ENCODE peak calls at places on chromosomes 13 and 19, in five cellular contexts. A is heart left ventricle, K is aorta, B is AG04450, R is thoracic aorta. D is an unnamed sample. For H3K27me3, the result is how much of the 10 kb centered on the place peaks cover.

GRCh38 chr13:32092471-32092870 is 60.9 kb downstream of the FRY start:
- DNase-seq in A (no peak), B (no peak), K (no peak), R (no peak), D (no peak)

GRCh38 chr13:39410089-39410901 is 192.7 kb downstream of the LHFPL6 start:
- DNase-seq in A (no peak), R (no peak), B (no peak), K (no peak), D (no peak)

GRCh38 chr13:33140161-33140560 is 123.9 kb downstream of the KL start:
- DNase-seq in K (no peak), A (no peak), B (no peak), R (no peak), D (no peak)

GRCh38 chr13:113901642-113902041 is 37.8 kb upstream of the GAS6 start:
- DNase-seq in K (no peak), A (no peak), R (no peak), B (no peak), D (no peak)

GRCh38 chr13:39306639-39307589 is 268.7 kb downstream of the NHLRC3 start:
- DNase-seq in A (no peak), B (no peak), K (no peak), R (no peak), D (no peak)

GRCh38 chr19:55620410-55620809 is 4.0 kb downstream of the ZNF784 start:
- DNase-seq in K (peak), B (no peak), R (no peak), A (no peak), D (no peak)

GRCh38 chr19:44772969-44773368 is 4.7 kb upstream of the CBLC start:
- DNase-seq in B (no peak), K (no peak), A (no peak), R (no peak), D (no peak)

GRCh38 chr19:36876993-36877938 is 26.6 kb downstream of the ZNF345 start:
- DNase-seq in A (no peak), R (no peak), K (no peak), B (no peak), D (no peak)

GRCh38 chr19:38061294-38061693 is 154.3 kb downstream of the SIPA1L3 start:
- DNase-seq in B (peak), K (no peak), R (no peak), A (no peak), D (no peak)

GRCh38 chr13:61695147-61695546 is 279.5 kb upstream of the PCDH20 start:
- DNase-seq in B (no peak), K (no peak), A (no peak), R (no peak), D (no peak)

GRCh38 chr19:53102186-53102585 is 1.0 kb downstream of the ZNF160 start:
- DNase-seq in R (no peak), K (no peak), B (no peak), A (no peak), D (no peak)

GRCh38 chr19:1119475-1120217 is 15.9 kb downstream of the GPX4 start:
- DNase-seq in B (no peak), K (no peak), R (no peak), A (no peak), D (no peak)

GRCh38 chr19:47406711-47407416 is 12.5 kb downstream of the MEIS3 start:
- DNase-seq in R (no peak), A (no peak), B (no peak), K (no peak), D (no peak)

GRCh38 chr13:114339779-114340534 is 25.7 kb downstream of the CHAMP1 start:
- DNase-seq in R (no peak), B (no peak), A (no peak), K (no peak), D (peak)

DNA sequence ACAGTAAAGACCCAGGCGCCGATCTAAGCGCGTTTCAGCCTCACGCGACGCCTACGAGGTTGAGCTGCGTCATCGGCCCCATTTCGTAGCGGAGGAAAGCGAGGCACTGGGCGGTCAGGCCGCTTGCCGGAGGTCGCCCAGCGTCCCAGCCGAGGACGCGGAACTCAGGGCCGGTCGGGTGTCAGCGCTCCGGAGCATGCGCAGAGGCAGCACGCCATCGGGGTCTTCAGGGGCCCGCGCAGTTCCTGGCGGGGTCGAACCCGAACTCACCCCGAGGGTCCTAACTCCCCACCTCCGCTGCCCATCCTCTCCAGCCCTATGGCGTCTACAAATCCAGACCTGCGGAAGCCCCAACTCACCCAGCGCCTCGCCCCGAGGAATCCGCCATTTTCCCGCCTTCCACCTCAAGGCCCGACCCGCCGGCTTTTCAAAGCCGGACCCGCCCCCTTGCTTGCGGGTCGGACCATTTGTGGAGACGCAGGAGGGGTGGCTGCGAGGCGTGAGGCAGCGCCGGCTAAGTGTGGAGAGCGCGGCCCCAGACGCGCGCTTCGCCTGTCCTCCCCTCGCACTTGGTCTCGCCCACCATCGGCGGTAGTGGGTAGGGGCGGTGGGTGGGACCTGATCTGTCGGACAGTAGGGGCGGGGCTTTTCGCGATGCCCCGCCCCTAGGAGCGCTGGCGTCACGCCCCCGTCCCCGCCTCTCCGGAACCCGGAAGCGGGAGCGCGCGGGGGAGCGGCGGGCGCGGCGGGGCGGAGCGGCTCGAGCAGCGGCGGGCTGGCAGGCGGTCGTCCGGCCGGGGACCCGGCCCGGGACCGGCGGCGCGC is at the start of the genes HAUS8 and MYO9B:
- DNase-seq in B (peak), R (peak), K (peak), A (peak), D (peak)
- H3K27ac ChIP-seq in B (peak), R (peak), K (peak), A (peak), D (peak)

DNA sequence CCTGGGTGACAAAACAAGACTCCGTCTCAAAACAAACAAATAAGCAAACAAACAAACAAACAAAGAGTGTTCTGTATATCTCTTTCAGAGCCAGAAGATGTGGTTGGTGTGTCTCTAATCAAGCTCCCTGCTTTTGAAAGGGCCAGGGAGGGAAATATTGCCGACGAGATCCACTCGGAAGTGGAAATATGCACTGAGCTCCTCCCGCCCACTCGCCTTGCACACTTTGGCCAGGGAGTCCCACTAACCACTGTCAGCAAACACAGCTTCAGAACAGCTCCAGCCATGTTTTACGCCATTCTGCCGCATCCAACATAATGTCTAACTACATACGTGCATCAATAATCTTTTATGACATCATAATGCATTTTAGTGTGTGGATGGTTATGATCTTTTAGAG is 155.5 kb upstream of the VSTM2B start:
- DNase-seq in B (no peak), A (no peak), R (no peak), K (no peak), D (no peak)
- H3K27me3 ChIP-seq in B (under half), A (under half), R (under half), K (under half), D (under half)

DNA sequence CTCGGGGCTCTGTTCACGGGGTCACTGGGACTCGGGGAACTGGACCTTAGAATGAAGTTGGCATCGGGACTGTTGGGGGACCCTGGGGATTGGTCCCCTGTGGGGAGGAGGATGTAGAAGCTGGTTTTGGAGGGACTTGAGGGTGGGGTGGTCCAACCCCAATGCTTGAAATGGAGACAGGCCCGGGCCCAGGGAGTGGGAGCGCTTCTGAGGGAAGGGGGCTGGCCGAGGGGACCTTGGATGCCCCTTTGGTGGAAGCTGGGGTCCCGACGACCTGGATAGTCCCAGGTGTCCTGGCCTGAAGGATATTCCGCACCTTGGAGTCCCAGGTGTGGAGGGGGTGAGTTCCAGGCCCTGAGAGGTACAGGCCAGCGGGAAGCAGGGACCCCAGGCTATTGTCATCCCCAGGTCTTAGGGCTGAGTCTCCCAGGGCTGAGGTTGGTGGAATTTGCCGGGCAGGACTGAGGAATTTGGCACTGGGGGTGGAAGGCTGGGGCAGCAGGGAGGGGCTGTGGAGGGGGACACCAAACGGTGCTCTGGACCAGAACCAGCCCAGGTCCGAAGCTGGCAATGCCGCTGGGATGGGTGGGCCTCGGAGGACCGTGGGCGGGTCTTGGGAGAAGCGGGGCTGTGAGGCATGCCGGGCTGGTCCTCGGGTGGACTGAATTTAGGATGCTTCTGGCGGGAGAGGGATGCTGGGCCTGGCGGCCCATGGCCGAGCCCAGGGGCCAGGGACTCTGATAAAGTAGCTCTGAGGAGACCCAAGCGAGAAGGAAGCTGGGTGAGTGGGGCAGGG is 1.8 kb downstream of the HDGFL2 start:
- DNase-seq in K (no peak), B (no peak), R (no peak), A (no peak), D (no peak)
- H3K27ac ChIP-seq in K (no peak), B (peak), R (no peak), A (no peak), D (no peak)

GRCh38 chr13:111462944-111463343 is 142.5 kb downstream of the TEX29 start:
- DNase-seq in B (no peak), A (no peak), K (no peak), R (no peak), D (no peak)
- H3K27me3 ChIP-seq in B (under half), A (under half), K (under half), R (under half), D (under half)

GRCh38 chr19:41226053-41226873 is 7.2 kb downstream of the AXL start:
- DNase-seq in A (peak), B (peak), R (peak), K (peak), D (peak)

GRCh38 chr19:41225238-41226052 is 6.4 kb downstream of the AXL start:
- DNase-seq in A (peak), K (peak), R (peak), B (peak), D (peak)

GRCh38 chr19:41226874-41227390 is 7.9 kb downstream of the AXL start:
- DNase-seq in A (no peak), B (no peak), K (no peak), R (no peak), D (no peak)

GRCh38 chr19:41230067-41230857 is 11.2 kb downstream of the AXL start:
- DNase-seq in A (no peak), B (no peak), R (no peak), K (no peak), D (no peak)

DNA sequence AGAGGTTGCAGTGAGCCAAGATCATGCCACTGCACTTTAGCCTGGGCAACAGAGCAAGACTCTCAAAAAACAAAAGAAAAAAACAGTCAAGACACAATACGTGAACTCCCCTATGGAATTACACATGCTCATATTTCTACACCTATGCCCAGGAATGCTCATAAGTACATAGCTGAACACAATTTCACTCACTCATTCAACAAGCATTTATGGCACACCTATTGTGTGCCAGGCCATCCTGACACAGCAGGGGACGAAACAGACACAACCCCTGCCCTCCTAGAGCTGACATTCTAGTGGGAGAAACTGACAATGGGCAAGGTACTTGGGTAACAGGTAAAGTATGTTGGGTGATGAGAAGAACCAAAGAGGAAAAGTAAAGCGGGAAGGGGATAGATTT is 9.5 kb downstream of the AXL start:
- DNase-seq in K (no peak), B (no peak), R (no peak), A (no peak), D (no peak)
- H3K27ac ChIP-seq in K (no peak), B (no peak), R (no peak), A (no peak), D (no peak)

DNA sequence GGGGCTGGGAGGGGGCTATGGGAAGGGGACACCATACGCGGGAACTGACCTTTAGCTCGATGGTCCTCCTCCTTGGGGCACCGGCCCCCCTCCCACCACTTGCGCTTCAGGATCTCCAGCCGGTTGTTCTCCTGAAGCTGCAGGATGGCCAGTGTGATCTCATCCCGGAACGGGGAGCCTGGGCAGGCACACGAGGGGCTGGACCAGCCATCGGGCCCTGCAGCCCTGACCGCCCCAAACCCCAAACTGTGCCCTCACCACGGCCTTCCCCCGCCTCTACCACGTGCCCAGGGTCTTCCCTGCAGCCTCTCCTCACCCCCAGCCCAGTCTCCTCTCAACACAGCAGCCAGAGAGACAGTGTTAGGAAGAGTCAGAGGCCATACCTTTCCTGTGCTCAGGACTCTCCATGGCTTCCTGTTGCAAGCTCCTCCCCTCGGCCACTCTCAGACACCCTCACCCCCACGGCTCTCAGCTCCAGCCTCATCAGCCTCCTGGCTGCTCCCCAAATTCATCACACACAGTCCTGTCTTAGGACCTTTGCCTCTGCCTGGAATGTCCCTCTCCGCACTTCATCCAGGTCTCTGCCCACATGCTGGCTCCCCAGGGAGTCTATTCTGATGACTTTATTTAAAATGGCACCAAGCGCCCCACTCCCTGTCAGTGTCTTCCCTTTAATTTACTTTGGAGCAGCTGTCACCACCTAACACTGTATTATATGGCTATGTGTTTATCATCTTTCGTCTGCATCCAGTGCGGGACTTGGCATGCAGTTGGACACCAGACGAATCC is 9.7 kb upstream of the ATP1A3 start:
- DNase-seq in A (no peak), K (no peak), B (no peak), R (no peak), D (no peak)
- H3K27me3 ChIP-seq in A (under half), K (under half), B (under half), R (under half), D (under half)

D was measured in Peyer's patch.